ENCODE peak calls at places on chromosome 21, in five cellular contexts. M is mammary epithelial cell, C is A673, J is fibroblast of villous mesenchyme, W is sigmoid colon. Q is an unnamed sample.

GRCh38 chr21:32562426-32562825 is 22.9 kb downstream of the TCP10L start:
- DNase-seq in M (no peak), C (peak), J (peak), W (no peak), Q (peak)

GRCh38 chr21:29674343-29674742 is 265.5 kb downstream of the GRIK1 start:
- DNase-seq in M (no peak), C (peak), J (no peak), W (no peak), Q (no peak)

GRCh38 chr21:32367158-32367557 is 25.7 kb downstream of the URB1 start:
- DNase-seq in M (no peak), C (no peak), J (peak), W (no peak), Q (no peak)

GRCh38 chr21:39452207-39452964 is 616 bp downstream of the SH3BGR start:
- DNase-seq in M (peak), C (no peak), J (peak), W (no peak), Q (peak)

GRCh38 chr21:32389337-32390015 is 3.3 kb downstream of the URB1 start:
- DNase-seq in M (no peak), C (no peak), J (no peak), W (no peak), Q (peak)

GRCh38 chr21:34967509-34968289 is 81.4 kb downstream of the RUNX1 start:
- DNase-seq in M (peak), C (no peak), J (peak), W (no peak), Q (peak)

GRCh38 chr21:41559658-41560599 is 52.0 kb upstream of the TMPRSS2 start:
- DNase-seq in M (no peak), C (no peak), J (peak), W (no peak), Q (no peak)

GRCh38 chr21:14771587-14771986 is 225.5 kb upstream of the SAMSN1 start:
- DNase-seq in M (no peak), C (no peak), J (no peak), W (no peak), Q (no peak)

GRCh38 chr21:16554522-16554921 is 824.7 kb downstream of the USP25 start:
- DNase-seq in M (no peak), C (no peak), J (no peak), W (no peak), Q (no peak)

GRCh38 chr21:39387461-39388037 is 38.7 kb upstream of the HMGN1 start:
- DNase-seq in M (peak), C (peak), J (peak), W (peak), Q (peak)

GRCh38 chr21:41750532-41751151 is 16.2 kb downstream of the RIPK4 start:
- DNase-seq in M (no peak), C (peak), J (no peak), W (no peak), Q (no peak)

GRCh38 chr21:42621166-42621827 is 32.1 kb upstream of the PDE9A start:
- DNase-seq in M (peak), C (no peak), J (peak), W (no peak), Q (peak)

GRCh38 chr21:31766895-31767294 is 35.0 kb upstream of the SCAF4 start:
- DNase-seq in M (no peak), C (no peak), J (no peak), W (no peak), Q (no peak)

GRCh38 chr21:46543306-46543705 is 61.6 kb downstream of the S100B start:
- DNase-seq in M (no peak), C (no peak), J (no peak), W (peak), Q (no peak)

GRCh38 chr21:24045775-24046215 is 1561.5 kb downstream of the MRPL39 start:
- DNase-seq in M (no peak), C (peak), J (peak), W (peak), Q (no peak)

GRCh38 chr21:32352556-32352955 is 40.3 kb downstream of the URB1 start:
- DNase-seq in M (no peak), C (no peak), J (no peak), W (no peak), Q (no peak)

GRCh38 chr21:20882462-20883415 is 115.5 kb upstream of the NCAM2 start:
- DNase-seq in M (no peak), C (peak), J (peak), W (no peak), Q (peak)

GRCh38 chr21:46667735-46668380 is 32.4 kb downstream of the PRMT2 start:
- DNase-seq in M (peak), C (peak), J (peak), W (no peak), Q (peak)

GRCh38 chr21:40688106-40688850 is 158.7 kb downstream of the DSCAM start:
- DNase-seq in M (no peak), C (no peak), J (no peak), W (no peak), Q (no peak)

GRCh38 chr21:24308183-24308582 is 1299.1 kb downstream of the MRPL39 start:
- DNase-seq in M (no peak), C (no peak), J (no peak), W (no peak), Q (no peak)

GRCh38 chr21:30684506-30684905 is 34.1 kb downstream of the KRTAP21-3 start:
- DNase-seq in M (no peak), C (no peak), J (no peak), W (no peak), Q (no peak)

GRCh38 chr21:14675774-14676530 is 129.8 kb upstream of the SAMSN1 start:
- DNase-seq in M (no peak), C (no peak), J (no peak), W (no peak), Q (no peak)

GRCh38 chr21:45335761-45336534 is 48.3 kb upstream of the POFUT2 start:
- DNase-seq in M (no peak), C (no peak), J (no peak), W (peak), Q (no peak)

GRCh38 chr21:45450741-45451740 is 46.1 kb downstream of the COL18A1 start:
- DNase-seq in M (no peak), C (no peak), J (no peak), W (no peak), Q (no peak)

GRCh38 chr21:32772281-32773047 is 909 bp upstream of the PAXBP1 start:
- DNase-seq in M (peak), C (peak), J (peak), W (no peak), Q (peak)

GRCh38 chr21:26147535-26147934 is 23.0 kb downstream of the APP start:
- DNase-seq in M (no peak), C (no peak), J (no peak), W (no peak), Q (no peak)

GRCh38 chr21:45341261-45341660 is 53.6 kb upstream of the POFUT2 start:
- DNase-seq in M (no peak), C (no peak), J (no peak), W (no peak), Q (no peak)

GRCh38 chr21:31284797-31285397 is 59.2 kb downstream of the TIAM1 start:
- DNase-seq in M (peak), C (no peak), J (no peak), W (no peak), Q (peak)

GRCh38 chr21:45386336-45386727 is 18.6 kb upstream of the COL18A1 start:
- DNase-seq in M (no peak), C (no peak), J (no peak), W (peak), Q (no peak)

GRCh38 chr21:28877318-28877884 is 115.3 kb downstream of the LTN1 start:
- DNase-seq in M (no peak), C (no peak), J (no peak), W (no peak), Q (no peak)

GRCh38 chr21:28944296-28944695 is 48.4 kb downstream of the LTN1 start:
- DNase-seq in M (no peak), C (no peak), J (peak), W (no peak), Q (no peak)

GRCh38 chr21:33893917-33894316 is 21.7 kb downstream of the ATP5PO start:
- DNase-seq in M (no peak), C (peak), J (no peak), W (no peak), Q (no peak)

GRCh38 chr21:33892853-33893252 is 22.8 kb downstream of the ATP5PO start:
- DNase-seq in M (no peak), C (no peak), J (no peak), W (no peak), Q (no peak)

GRCh38 chr21:33896691-33897090 is 18.9 kb downstream of the ATP5PO start:
- DNase-seq in M (no peak), C (no peak), J (no peak), W (no peak), Q (peak)

GRCh38 chr21:33895356-33895755 is 20.2 kb downstream of the ATP5PO start:
- DNase-seq in M (no peak), C (no peak), J (no peak), W (no peak), Q (no peak)

DNA sequence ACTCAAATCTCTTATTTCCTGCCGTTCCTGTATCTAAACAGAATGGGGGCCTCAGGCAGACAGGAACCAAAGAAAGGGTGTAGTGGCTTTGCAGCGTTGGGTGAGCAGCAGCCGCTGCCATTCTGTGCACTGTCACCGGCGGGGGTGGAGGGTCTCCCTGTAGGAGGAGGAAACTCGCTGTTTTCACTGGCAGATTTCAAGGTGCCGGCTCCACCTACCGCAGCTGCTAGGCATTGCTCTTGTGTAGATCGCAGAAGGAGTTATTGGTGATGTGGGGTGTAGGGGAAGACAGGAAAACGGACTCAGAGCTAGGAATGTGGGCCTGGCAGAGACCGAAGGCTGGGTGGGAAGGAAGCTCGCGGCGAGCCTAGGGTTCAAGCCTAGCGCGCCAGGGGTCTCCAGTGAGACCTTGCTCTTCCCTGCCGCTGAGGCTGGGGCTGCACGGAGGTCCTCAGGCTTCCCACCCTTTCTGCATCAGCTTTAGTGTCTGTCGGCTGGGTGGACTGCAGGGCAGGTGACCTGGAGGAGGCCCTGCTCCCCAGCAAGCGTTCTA is 20.8 kb downstream of the ATP5PO start:
- DNase-seq in M (peak), C (peak), J (peak), W (peak), Q (peak)
- TF ChIP-seq CTCF in M (peak), C (peak), J (peak), W (peak), Q (peak)

DNA sequence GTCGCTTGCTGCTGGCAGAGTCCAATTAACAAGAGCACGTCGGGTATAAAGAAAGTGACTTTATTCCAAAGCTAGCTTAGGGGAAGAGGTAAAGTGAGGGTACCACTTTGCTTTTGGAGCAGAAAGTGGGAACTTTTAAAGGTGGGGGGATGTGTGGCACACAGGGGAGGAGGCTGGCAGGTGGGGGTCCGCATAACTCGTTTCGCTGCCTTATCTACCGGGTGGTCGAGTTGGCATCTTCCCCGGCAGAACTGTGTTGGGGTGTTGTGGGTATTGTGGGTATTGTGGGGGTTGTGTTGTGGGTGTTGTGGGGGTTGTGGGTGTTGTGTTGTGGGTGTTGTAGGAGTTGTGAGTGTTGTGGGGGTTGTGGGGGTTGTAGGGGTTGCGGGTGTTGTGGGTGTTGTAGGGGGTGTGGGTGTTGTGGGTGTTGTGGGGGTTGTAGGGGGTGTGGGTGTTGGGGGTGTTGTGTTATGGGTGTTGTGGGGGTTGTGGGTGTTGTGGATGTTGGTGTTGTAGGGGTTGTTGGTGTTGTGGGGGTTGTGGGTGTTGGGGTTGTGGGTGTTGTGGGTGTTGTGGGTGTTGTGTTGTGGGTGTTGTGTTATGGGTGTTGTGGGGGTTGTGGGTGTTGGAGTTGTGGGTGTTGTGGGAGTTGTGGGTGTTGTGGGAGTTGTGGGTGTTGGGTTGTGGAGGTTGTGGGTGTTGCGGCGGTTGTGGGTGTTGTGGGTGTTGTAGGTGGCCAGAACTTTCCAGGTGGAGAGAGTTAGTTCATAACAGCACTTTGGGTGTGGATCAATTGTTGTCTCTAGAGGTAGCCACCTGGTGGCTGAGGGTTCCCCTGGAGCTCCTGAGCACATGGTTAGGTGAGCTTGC is 52.7 kb downstream of the AGPAT3 start:
- DNase-seq in M (peak), C (no peak), J (no peak), W (peak), Q (peak)
- H3K4me3 ChIP-seq in M (no peak), C (no peak), J (no peak), W (no peak), Q (no peak)

DNA sequence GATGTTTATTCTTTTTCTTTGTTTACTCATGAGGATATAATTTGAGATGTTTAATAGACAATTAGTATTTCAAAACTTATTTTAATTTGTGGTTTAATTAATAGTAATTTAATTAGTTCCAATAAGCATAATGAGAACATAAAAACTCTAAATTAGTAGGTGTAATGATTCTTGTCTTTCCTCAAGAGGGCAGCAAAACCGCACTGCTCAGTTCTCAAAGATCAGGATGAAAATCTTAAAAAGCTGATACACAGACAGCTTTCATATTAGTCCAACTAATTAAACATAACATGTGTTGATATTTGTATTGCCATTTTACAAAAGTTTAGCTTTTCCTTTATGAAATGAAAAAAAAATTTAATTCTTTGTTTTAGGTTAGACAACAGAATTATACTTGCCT is 106.7 kb upstream of the C21orf91 start:
- DNase-seq in M (no peak), C (peak), J (peak), W (no peak), Q (peak)
- TF ChIP-seq CTCF in M (peak), C (peak), J (peak), W (no peak), Q (peak)

DNA sequence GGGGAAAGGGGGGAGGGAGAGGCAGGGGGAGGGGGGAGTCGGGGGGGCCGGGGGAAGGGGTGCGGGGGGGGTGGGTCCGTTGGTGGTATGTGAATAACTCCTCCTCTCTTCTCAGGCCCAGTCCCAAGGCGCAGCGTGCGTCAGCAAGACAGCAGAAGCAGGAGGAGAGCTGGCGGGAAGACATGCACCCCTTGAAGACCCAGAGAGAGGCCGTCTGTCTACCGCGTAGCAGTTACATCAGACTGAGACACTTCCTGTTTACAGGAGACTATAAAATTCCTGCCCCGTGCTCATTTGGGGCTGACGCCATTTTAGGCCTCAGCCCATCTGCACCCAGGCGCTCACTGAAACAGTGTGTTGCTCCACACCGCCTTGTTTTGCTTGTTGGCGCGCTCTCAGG is 55.3 kb downstream of the SETD4 start:
- DNase-seq in M (no peak), C (peak), J (peak), W (peak), Q (no peak)
- H3K4me3 ChIP-seq in M (no peak), C (no peak), J (no peak), W (peak), Q (no peak)